ENCODE peak calls at places on chromosomes 4 and X, in five cellular contexts. F is small intestine; Y is NCI-H1694 treated with DMSO at 0.1 percent for 48 hours; M is transverse colon; Q is stimulated activated CD8-positive, alpha-beta memory T cell treated with anti-CD3 and anti-CD28 coated beads, Interleukin-15, amount 100 ng/mL, for 4 hours. E is an unnamed sample.

GRCh38 chr4:139265654-139266053 is 14.4 kb downstream of the MGARP start:
- DNase-seq in Y (no peak), Q (no peak), F (no peak), M (no peak), E (no peak)

GRCh38 chr4:173522160-173522873 is 7.7 kb downstream of the HAND2 start:
- DNase-seq in Q (no peak), M (peak), F (peak), Y (no peak), E (no peak)

GRCh38 chrX:49155900-49156837 is 6.4 kb upstream of the MAGIX start:
- DNase-seq in Y (peak), M (peak), F (peak), Q (peak), E (peak)

GRCh38 chrX:137882960-137883359 is 317.0 kb downstream of the ZIC3 start:
- DNase-seq in Q (no peak), M (no peak), Y (no peak), F (no peak), E (no peak)

GRCh38 chrX:77779695-77780094 is 6.3 kb downstream of the ATRX start:
- DNase-seq in Q (no peak), Y (no peak), F (no peak), M (no peak), E (no peak)

GRCh38 chrX:30659421-30659820 is 6.2 kb downstream of the GK start:
- DNase-seq in F (peak), Y (no peak), Q (no peak), M (no peak), E (no peak)

GRCh38 chrX:53817548-53817947 is 131.0 kb upstream of the HUWE1 start:
- DNase-seq in Q (no peak), M (no peak), F (no peak), Y (no peak), E (no peak)

GRCh38 chrX:44143061-44143602 is 169.9 kb upstream of the NDP start:
- DNase-seq in Q (no peak), Y (no peak), M (no peak), F (no peak), E (no peak)